ENCODE peak calls at places on chromosome 5, in seven cellular contexts. K, N, E, A, C, G and P are unnamed samples.

GRCh38 chr5:112625586-112625985 is 112.1 kb upstream of the APC start:
- DNase-seq in N (no peak), G (no peak), C (no peak), K (no peak), E (no peak), A (no peak), P (no peak)

GRCh38 chr5:127298623-127299022 is 8.0 kb downstream of the MEGF10 start:
- DNase-seq in E (no peak), K (no peak), N (no peak), G (no peak), C (no peak), A (no peak), P (no peak)

GRCh38 chr5:149838881-149839739 is 105.5 kb downstream of the PDE6A start:
- DNase-seq in A (no peak), E (no peak), K (peak; percentile 60), C (peak; percentile 51), N (peak; percentile 59), G (peak; percentile 48), P (no peak)

GRCh38 chr5:113343343-113343742 is 91.4 kb downstream of the TSSK1B start:
- DNase-seq in K (peak; percentile 52), G (no peak), C (no peak), E (no peak), N (no peak), A (peak; percentile 30), P (no peak)

GRCh38 chr5:149596712-149597111 is 15.4 kb downstream of the ARHGEF37 start:
- DNase-seq in C (no peak), N (no peak), E (no peak), K (no peak), G (no peak), A (no peak), P (no peak)

GRCh38 chr5:123155511-123155923 is 66.5 kb downstream of the PRDM6 start:
- DNase-seq in E (no peak), K (peak; percentile 8), C (no peak), G (no peak), N (no peak), A (no peak), P (no peak)

GRCh38 chr5:138752341-138752950 is 779 bp upstream of the CTNNA1 start:
- DNase-seq in C (no peak), G (no peak), A (peak; percentile 21), N (peak; percentile 22), E (peak; percentile 57), K (no peak), P (no peak)

GRCh38 chr5:179553875-179554274 is 3.5 kb downstream of the RUFY1 start:
- DNase-seq in C (no peak), A (no peak), K (peak; percentile 64), N (peak; percentile 67), G (peak; percentile 71), E (no peak), P (no peak)

GRCh38 chr5:152811985-152812384 is 406.9 kb upstream of the NMUR2 start:
- DNase-seq in G (no peak), C (no peak), E (no peak), K (no peak), A (no peak), N (no peak), P (no peak)

GRCh38 chr5:139647406-139648204 is 544 bp upstream of the CXXC5 start:
- DNase-seq in K (no peak), N (no peak), A (no peak), E (no peak), G (no peak), C (peak; percentile 52), P (no peak)

GRCh38 chr5:1405539-1406530 is 39.4 kb downstream of the SLC6A3 start:
- DNase-seq in E (no peak), C (peak; percentile 65), N (no peak), A (no peak), K (no peak), G (peak; percentile 66), P (no peak)

DNA sequence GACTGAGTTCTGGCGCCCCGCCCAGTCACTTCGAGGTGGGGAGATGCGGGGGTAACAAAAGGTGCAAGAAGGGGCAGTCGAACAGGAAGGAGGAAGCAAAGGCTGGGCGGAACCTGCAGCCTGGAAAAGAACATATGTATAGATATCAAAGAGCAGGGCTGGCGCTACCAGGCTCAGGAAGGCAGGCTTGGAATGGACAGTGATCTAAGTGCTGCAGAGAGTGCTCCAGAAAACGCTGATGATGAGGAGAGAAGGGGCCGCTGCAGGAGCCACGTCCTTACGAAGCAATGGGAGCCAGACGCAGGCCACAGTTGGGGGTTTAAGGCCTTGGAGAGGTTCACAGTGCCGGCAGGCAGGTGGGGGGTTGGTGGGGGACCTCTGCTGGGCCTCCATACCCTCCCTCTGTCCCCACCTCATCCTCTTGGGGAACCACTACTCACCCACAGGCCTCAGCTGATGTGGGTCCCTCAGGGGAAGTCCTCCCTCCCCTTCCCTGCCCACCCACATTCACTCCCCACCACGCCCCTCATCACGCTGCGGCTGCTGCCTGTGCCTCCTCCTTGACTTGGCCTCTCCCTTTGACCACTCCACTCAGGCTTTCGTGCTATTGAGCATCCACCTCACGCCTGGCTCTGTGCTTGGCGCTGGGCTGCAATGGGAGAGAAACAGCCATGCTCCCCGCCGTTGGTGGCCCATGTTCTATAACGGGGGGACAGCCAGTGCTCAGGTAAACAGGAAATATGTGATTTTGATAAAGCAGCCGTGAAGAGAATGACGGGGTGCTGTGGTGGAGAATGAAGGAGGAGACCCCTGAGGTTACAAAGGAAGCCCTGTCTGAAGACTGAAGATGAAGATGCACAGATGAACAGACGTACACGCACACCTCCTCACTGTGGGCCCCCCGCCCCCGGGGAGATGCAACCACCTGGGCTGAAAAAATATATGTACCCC is 40.5 kb upstream of the RPL26L1 start:
- DNase-seq in G (no peak), C (no peak), N (no peak), K (no peak), E (no peak), A (no peak), P (no peak)
- H3K27ac ChIP-seq in G (no peak overlapping the region), C (no peak overlapping the region), N (no peak overlapping the region), K (peak overlapping the region; percentile 98), E (no peak overlapping the region), A (no peak overlapping the region), P (no peak overlapping the region)

GRCh38 chr5:91390268-91390667 is 7.2 kb upstream of the ARRDC3 start:
- DNase-seq in N (no peak), G (no peak), C (no peak), E (no peak), K (no peak), A (no peak), P (no peak)
- H3K27ac ChIP-seq in N (no peak overlapping the region), G (no peak overlapping the region), C (no peak overlapping the region), E (no peak overlapping the region), K (no peak overlapping the region), A (no peak overlapping the region), P (no peak overlapping the region)

DNA sequence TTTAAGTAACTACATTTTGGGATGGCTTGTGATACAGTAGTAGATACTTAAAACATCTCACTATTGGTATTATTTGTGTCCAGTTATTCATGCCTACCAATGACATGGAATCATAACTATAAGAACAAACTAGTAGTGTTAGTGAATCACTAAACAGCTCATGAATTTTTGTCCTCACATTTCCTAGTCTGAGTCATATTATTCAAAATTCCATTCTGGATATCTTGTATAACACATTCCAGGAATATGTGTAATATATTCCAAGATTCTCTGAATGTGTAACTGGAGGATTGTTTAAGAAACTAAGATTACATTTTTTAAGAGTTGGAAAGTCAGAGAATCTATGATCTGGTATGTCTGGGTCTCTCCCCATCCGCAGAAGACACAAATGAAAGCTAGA is 565.3 kb upstream of the ZNF608 start:
- DNase-seq in G (no peak), A (no peak), E (no peak), C (no peak), N (no peak), K (peak; percentile 94), P (no peak)
- H3K27ac ChIP-seq in G (no peak overlapping the region), A (no peak overlapping the region), E (no peak overlapping the region), C (no peak overlapping the region), N (peak overlapping the region; percentile 24), K (peak overlapping the region; percentile 63), P (no peak overlapping the region)

DNA sequence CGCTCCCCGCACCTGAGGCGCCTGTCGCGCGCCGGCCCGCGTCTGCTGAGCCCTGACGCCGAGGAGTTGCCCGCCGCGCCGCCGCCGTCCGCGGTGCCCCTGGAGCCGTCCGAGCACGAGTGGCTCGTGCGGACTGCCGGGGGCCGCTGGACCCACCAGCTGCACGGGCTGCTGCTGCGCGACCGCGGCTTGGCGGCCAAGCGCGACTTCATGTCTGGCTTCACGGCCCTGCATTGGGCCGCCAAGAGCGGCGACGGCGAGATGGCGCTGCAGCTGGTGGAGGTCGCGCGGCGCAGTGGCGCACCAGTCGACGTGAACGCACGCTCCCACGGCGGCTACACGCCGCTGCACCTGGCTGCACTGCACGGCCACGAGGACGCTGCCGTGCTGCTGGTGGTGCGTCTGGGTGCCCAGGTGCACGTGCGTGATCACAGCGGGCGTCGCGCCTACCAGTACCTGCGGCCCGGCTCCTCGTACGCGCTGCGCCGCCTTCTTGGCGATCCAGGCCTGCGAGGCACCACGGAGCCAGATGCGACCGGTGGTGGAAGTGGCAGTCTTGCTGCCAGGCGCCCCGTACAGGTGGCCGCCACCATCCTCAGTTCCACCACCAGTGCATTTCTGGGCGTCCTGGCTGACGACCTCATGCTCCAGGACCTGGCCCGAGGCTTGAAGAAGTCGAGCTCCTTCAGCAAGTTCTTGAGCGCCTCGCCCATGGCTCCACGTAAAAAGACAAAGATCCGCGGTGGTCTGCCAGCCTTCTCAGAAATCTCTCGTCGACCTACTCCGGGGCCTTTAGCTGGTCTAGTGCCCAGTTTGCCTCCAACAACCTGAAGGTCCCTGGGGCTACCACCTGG is 1.6 kb downstream of the SOWAHA start:
- DNase-seq in C (no peak), E (peak; percentile 80), K (no peak), A (no peak), N (no peak), G (no peak), P (no peak)
- H3K27ac ChIP-seq in C (no peak overlapping the region), E (no peak overlapping the region), K (no peak overlapping the region), A (no peak overlapping the region), N (no peak overlapping the region), G (no peak overlapping the region), P (peak overlapping the region; percentile 5)

DNA sequence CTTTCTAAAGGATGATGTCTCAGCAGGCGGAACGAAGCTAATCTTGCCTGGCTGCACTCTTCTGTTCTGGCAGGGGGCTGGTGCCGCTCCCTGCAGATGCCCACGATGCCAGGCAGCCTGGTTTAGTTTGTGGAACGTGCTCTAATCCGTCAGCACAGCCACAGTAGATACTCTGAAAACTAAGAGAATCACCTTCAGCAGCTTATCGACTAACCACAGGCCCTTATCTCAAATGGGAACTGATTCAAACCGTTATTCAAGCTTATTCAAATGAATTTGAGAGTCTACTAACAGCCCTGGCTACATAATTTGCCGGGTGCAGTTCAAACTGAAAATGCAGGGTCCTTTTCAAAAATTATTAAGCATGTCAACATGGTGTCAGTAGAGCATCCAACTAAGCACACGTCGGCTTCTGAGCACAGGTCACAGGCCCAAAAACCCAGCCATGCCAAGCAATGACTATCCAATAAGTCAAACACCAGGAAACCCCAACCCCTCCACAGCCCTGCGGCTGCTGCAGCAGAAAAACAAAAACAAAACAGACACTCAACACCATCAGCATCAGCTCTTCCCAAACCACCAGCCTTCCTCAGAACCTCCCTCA is 246.7 kb upstream of the ANKRD55 start:
- DNase-seq in G (no peak), A (no peak), N (no peak), K (peak; percentile 43), E (no peak), C (no peak), P (no peak)
- H3K27ac ChIP-seq in G (peak overlapping the region; percentile 96), A (peak overlapping the region; percentile 92), N (peak overlapping the region; percentile 85), K (no peak overlapping the region), E (no peak overlapping the region), C (peak overlapping the region; percentile 37), P (peak overlapping the region; percentile 97)

GRCh38 chr5:32711693-32712462 is 757 bp downstream of the NPR3 start:
- DNase-seq in G (no peak), C (peak; percentile 85), A (no peak), K (peak; percentile 42), N (peak; percentile 64), E (peak; percentile 71), P (no peak)
- H3K27ac ChIP-seq in G (peak overlapping the region; percentile 41), C (peak overlapping the region; percentile 19), A (peak overlapping the region; percentile 27), K (no peak overlapping the region), N (no peak overlapping the region), E (no peak overlapping the region), P (no peak overlapping the region)